ENCODE peak calls at places on chromosomes 2 and 18, in five cellular contexts. G is activated naive CD8-positive, alpha-beta T cell treated with anti-CD3 and anti-CD28 coated beads for 36 hours; O is mammary epithelial cell; D is GM12865; E is SK-N-DZ. R is an unnamed sample.

GRCh38 chr2:11397046-11397445 is 52.6 kb upstream of the ROCK2 start:
- DNase-seq in G (no peak), O (no peak), D (no peak), E (no peak), R (peak)

GRCh38 chr18:50737127-50737526 is 82.7 kb downstream of the MRO start:
- DNase-seq in G (no peak), O (no peak), D (no peak), E (peak), R (no peak)

GRCh38 chr18:10076502-10077030 is 162.8 kb downstream of the VAPA start:
- DNase-seq in G (no peak), O (peak), D (no peak), E (no peak), R (no peak)

GRCh38 chr2:64207573-64207972 is 63.4 kb upstream of the PELI1 start:
- DNase-seq in G (no peak), O (no peak), D (peak), E (no peak), R (no peak)

GRCh38 chr2:95062716-95063400 is 37.4 kb downstream of the MAL start:
- DNase-seq in G (no peak), O (peak), D (peak), E (no peak), R (no peak)

GRCh38 chr2:218407717-218408116 is 8.0 kb downstream of the CTDSP1 start:
- DNase-seq in G (no peak), O (no peak), D (no peak), E (no peak), R (no peak)

GRCh38 chr18:79659733-79660132 is 19.9 kb upstream of the CTDP1 start:
- DNase-seq in G (no peak), O (no peak), D (no peak), E (no peak), R (no peak)

GRCh38 chr18:51068111-51068510 is 38.1 kb downstream of the SMAD4 start:
- DNase-seq in G (no peak), O (peak), D (no peak), E (no peak), R (no peak)

GRCh38 chr2:455046-455705 is 167.3 kb upstream of the ALKAL2 start:
- DNase-seq in G (no peak), O (no peak), D (no peak), E (no peak), R (no peak)

GRCh38 chr2:216486708-216487107 is 11.9 kb upstream of the RPL37A start:
- DNase-seq in G (no peak), O (no peak), D (no peak), E (no peak), R (no peak)

GRCh38 chr2:143259368-143259958 is 130.2 kb downstream of the ARHGAP15 start:
- DNase-seq in G (peak), O (peak), D (peak), E (peak), R (peak)

GRCh38 chr2:22037274-22037673 is 913.5 kb downstream of the TDRD15 start:
- DNase-seq in G (no peak), O (no peak), D (no peak), E (no peak), R (no peak)

GRCh38 chr2:239311132-239312040 is 89.4 kb downstream of the HDAC4 start:
- DNase-seq in G (no peak), O (no peak), D (no peak), E (no peak), R (no peak)

GRCh38 chr18:47215554-47216138 is 35.8 kb downstream of the SKOR2 start:
- DNase-seq in G (peak), O (peak), D (peak), E (peak), R (peak)

GRCh38 chr2:134218928-134219707 is 34.8 kb upstream of the MGAT5 start:
- DNase-seq in G (no peak), O (no peak), D (peak), E (no peak), R (no peak)

GRCh38 chr2:68689553-68690537 is 44.8 kb upstream of the ARHGAP25 start:
- DNase-seq in G (peak), O (no peak), D (peak), E (no peak), R (no peak)

GRCh38 chr2:197209742-197210408 is 100.7 kb downstream of the ANKRD44 start:
- DNase-seq in G (peak), O (peak), D (peak), E (no peak), R (no peak)

GRCh38 chr18:11324956-11325873 is 175.8 kb upstream of the PIEZO2 start:
- DNase-seq in G (peak), O (peak), D (peak), E (no peak), R (no peak)

GRCh38 chr18:69647695-69648094 is 247.0 kb downstream of the DOK6 start:
- DNase-seq in G (no peak), O (no peak), D (no peak), E (no peak), R (peak)

GRCh38 chr2:208406474-208407451 is at the start of gene PTH2R:
- DNase-seq in G (peak), O (no peak), D (no peak), E (peak), R (peak)

GRCh38 chr18:60389314-60389713 is 16.7 kb upstream of the MC4R start:
- DNase-seq in G (no peak), O (no peak), D (no peak), E (no peak), R (no peak)

GRCh38 chr2:169034256-169034655 is 3.1 kb upstream of the ABCB11 start:
- DNase-seq in G (no peak), O (no peak), D (no peak), E (peak), R (no peak)

GRCh38 chr2:3728104-3729054 is 25.0 kb downstream of the DCDC2C start:
- DNase-seq in G (no peak), O (peak), D (peak), E (peak), R (no peak)

GRCh38 chr2:157257312-157258252 is at the start of gene GALNT5:
- DNase-seq in G (no peak), O (peak), D (no peak), E (no peak), R (no peak)

GRCh38 chr2:230441188-230441897 is 25.3 kb downstream of the SP100 start:
- DNase-seq in G (peak), O (no peak), D (peak), E (no peak), R (no peak)

GRCh38 chr2:148926291-148926961 is 51.4 kb downstream of the KIF5C start:
- DNase-seq in G (peak), O (no peak), D (peak), E (peak), R (peak)

GRCh38 chr2:149180226-149180875 is 141.9 kb downstream of the LYPD6B start:
- DNase-seq in G (no peak), O (no peak), D (no peak), E (no peak), R (no peak)

GRCh38 chr2:188607501-188607900 is 315.8 kb downstream of the GULP1 start:
- DNase-seq in G (no peak), O (no peak), D (peak), E (peak), R (no peak)

GRCh38 chr18:635171-635570 is 22.3 kb upstream of the TYMS start:
- DNase-seq in G (no peak), O (no peak), D (no peak), E (no peak), R (no peak)

GRCh38 chr18:48667276-48668254 is 128.7 kb downstream of the CTIF start:
- DNase-seq in G (no peak), O (peak), D (no peak), E (no peak), R (peak)

GRCh38 chr18:58493516-58494253 is 135.2 kb downstream of the ALPK2 start:
- DNase-seq in G (peak), O (peak), D (peak), E (peak), R (peak)

GRCh38 chr2:203347375-203347774 is 19.2 kb downstream of the ABI2 start:
- DNase-seq in G (no peak), O (no peak), D (no peak), E (no peak), R (no peak)

GRCh38 chr2:111632661-111633060 is 251.3 kb downstream of the ANAPC1 start:
- DNase-seq in G (peak), O (no peak), D (peak), E (no peak), R (no peak)

GRCh38 chr2:9405636-9406035 is 17.7 kb downstream of the ITGB1BP1 start:
- DNase-seq in G (no peak), O (no peak), D (no peak), E (no peak), R (no peak)

GRCh38 chr2:111927723-111928122 is 29.3 kb downstream of the MERTK start:
- DNase-seq in G (no peak), O (no peak), D (no peak), E (no peak), R (no peak)